ENCODE peak calls at places on chromosomes 5 and 9, in five cellular contexts. One of them, this sample, is unnamed.

GRCh38 chr5:132750471-132751230 is 3.4 kb downstream of the CCNI2 start:
- DNase-seq in activated CD8-positive, alpha-beta T cell treated with anti-CD3 and anti-CD28 coated beads for 36 hours: no peak
- DNase-seq in nephron progenitor cell: no peak
- DNase-seq in neural crest cell: no peak
- DNase-seq in heart left ventricle: no peak
- DNase-seq in this sample: no peak

GRCh38 chr5:37975531-37975930 is 135.7 kb upstream of the GDNF start:
- DNase-seq in neural crest cell: no peak
- DNase-seq in nephron progenitor cell: no peak
- DNase-seq in activated CD8-positive, alpha-beta T cell treated with anti-CD3 and anti-CD28 coated beads for 36 hours: no peak
- DNase-seq in heart left ventricle: no peak
- DNase-seq in this sample: no peak

GRCh38 chr5:16937023-16937379 is 913 bp upstream of the MYO10 start:
- DNase-seq in activated CD8-positive, alpha-beta T cell treated with anti-CD3 and anti-CD28 coated beads for 36 hours: no peak
- DNase-seq in nephron progenitor cell: no peak
- DNase-seq in neural crest cell: no peak
- DNase-seq in heart left ventricle: no peak
- DNase-seq in this sample: no peak

GRCh38 chr9:110114086-110114887 is 93.7 kb downstream of the C9orf152 start:
- DNase-seq in neural crest cell: no peak
- DNase-seq in heart left ventricle: no peak
- DNase-seq in nephron progenitor cell: no peak
- DNase-seq in activated CD8-positive, alpha-beta T cell treated with anti-CD3 and anti-CD28 coated beads for 36 hours: no peak
- DNase-seq in this sample: no peak

GRCh38 chr5:176652136-176652535 is 4.9 kb downstream of the TSPAN17 start:
- DNase-seq in activated CD8-positive, alpha-beta T cell treated with anti-CD3 and anti-CD28 coated beads for 36 hours: no peak
- DNase-seq in nephron progenitor cell: no peak
- DNase-seq in neural crest cell: no peak
- DNase-seq in heart left ventricle: no peak
- DNase-seq in this sample: no peak

GRCh38 chr9:113541019-113541900 is 77.7 kb downstream of the RGS3 start:
- DNase-seq in heart left ventricle: no peak
- DNase-seq in neural crest cell: peak
- DNase-seq in activated CD8-positive, alpha-beta T cell treated with anti-CD3 and anti-CD28 coated beads for 36 hours: no peak
- DNase-seq in nephron progenitor cell: peak
- DNase-seq in this sample: no peak

GRCh38 chr5:115551415-115551814 is 6.8 kb upstream of the FEM1C start:
- DNase-seq in neural crest cell: no peak
- DNase-seq in nephron progenitor cell: no peak
- DNase-seq in activated CD8-positive, alpha-beta T cell treated with anti-CD3 and anti-CD28 coated beads for 36 hours: no peak
- DNase-seq in heart left ventricle: no peak
- DNase-seq in this sample: no peak

GRCh38 chr9:87256973-87257372 is 240.7 kb upstream of the DAPK1 start:
- DNase-seq in heart left ventricle: no peak
- DNase-seq in neural crest cell: no peak
- DNase-seq in activated CD8-positive, alpha-beta T cell treated with anti-CD3 and anti-CD28 coated beads for 36 hours: no peak
- DNase-seq in nephron progenitor cell: no peak
- DNase-seq in this sample: no peak

GRCh38 chr9:123544007-123544827 is 188.2 kb downstream of the CRB2 start:
- DNase-seq in activated CD8-positive, alpha-beta T cell treated with anti-CD3 and anti-CD28 coated beads for 36 hours: peak
- DNase-seq in neural crest cell: peak
- DNase-seq in nephron progenitor cell: peak
- DNase-seq in heart left ventricle: no peak
- DNase-seq in this sample: no peak

GRCh38 chr5:10328323-10328722 is 20.6 kb upstream of the CMBL start:
- DNase-seq in neural crest cell: no peak
- DNase-seq in heart left ventricle: no peak
- DNase-seq in activated CD8-positive, alpha-beta T cell treated with anti-CD3 and anti-CD28 coated beads for 36 hours: no peak
- DNase-seq in nephron progenitor cell: no peak
- DNase-seq in this sample: no peak

GRCh38 chr5:40260351-40260750 is 419.4 kb upstream of the PTGER4 start:
- DNase-seq in heart left ventricle: peak
- DNase-seq in nephron progenitor cell: no peak
- DNase-seq in neural crest cell: no peak
- DNase-seq in activated CD8-positive, alpha-beta T cell treated with anti-CD3 and anti-CD28 coated beads for 36 hours: no peak
- DNase-seq in this sample: no peak

GRCh38 chr5:151492729-151493128 is 45.3 kb downstream of the SLC36A1 start:
- DNase-seq in heart left ventricle: no peak
- DNase-seq in nephron progenitor cell: no peak
- DNase-seq in activated CD8-positive, alpha-beta T cell treated with anti-CD3 and anti-CD28 coated beads for 36 hours: no peak
- DNase-seq in neural crest cell: no peak
- DNase-seq in this sample: no peak
- TF ChIP-seq CTCF in heart left ventricle: no peak
- TF ChIP-seq CTCF in nephron progenitor cell: no peak
- TF ChIP-seq CTCF in activated CD8-positive, alpha-beta T cell treated with anti-CD3 and anti-CD28 coated beads for 36 hours: no peak
- TF ChIP-seq CTCF in neural crest cell: no peak
- TF ChIP-seq CTCF in this sample: no peak

DNA sequence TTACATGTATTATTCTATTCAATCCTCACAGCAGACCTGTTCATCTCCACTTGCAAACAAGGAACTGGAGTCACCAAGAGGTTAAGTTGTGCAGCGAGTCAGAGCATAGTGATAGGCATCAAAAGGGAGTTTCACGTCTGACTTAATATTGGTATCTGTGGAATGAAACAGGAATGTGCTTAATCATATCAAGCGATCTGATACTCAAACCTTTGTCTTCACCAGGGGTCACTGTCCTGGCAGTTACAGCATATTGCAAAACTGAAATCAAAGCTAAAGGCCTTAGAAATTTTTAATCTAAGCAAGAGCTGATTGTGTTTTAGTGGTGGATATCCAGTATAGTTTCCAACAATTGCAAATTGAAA is 271.6 kb downstream of the PLK2 start:
- DNase-seq in neural crest cell: no peak
- DNase-seq in heart left ventricle: no peak
- DNase-seq in nephron progenitor cell: no peak
- DNase-seq in activated CD8-positive, alpha-beta T cell treated with anti-CD3 and anti-CD28 coated beads for 36 hours: no peak
- DNase-seq in this sample: no peak
- TF ChIP-seq CTCF in neural crest cell: no peak
- TF ChIP-seq CTCF in heart left ventricle: peak
- TF ChIP-seq CTCF in nephron progenitor cell: no peak
- TF ChIP-seq CTCF in activated CD8-positive, alpha-beta T cell treated with anti-CD3 and anti-CD28 coated beads for 36 hours: no peak
- TF ChIP-seq CTCF in this sample: no peak

DNA sequence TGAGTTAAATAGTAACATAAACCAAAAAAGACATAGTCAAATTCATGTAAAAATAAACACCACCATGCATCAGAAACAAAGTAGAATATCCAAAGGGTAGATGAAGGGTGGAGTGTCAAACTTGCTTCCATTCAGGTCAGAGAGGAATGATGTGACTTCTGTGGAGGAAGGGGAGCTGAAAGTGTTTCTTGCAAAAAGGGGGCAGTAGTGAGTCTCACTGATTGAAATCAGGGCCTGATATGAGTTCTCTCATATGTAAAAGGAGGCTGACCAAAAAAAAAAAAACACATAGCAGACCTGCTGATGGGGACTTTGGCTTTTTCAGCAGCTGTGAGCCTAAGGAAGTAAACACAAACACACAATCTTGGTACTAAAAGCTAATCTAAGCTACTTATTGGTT is 38.8 kb upstream of the RGMB start:
- DNase-seq in heart left ventricle: no peak
- DNase-seq in neural crest cell: no peak
- DNase-seq in activated CD8-positive, alpha-beta T cell treated with anti-CD3 and anti-CD28 coated beads for 36 hours: no peak
- DNase-seq in nephron progenitor cell: no peak
- DNase-seq in this sample: no peak
- TF ChIP-seq CTCF in heart left ventricle: no peak
- TF ChIP-seq CTCF in neural crest cell: no peak
- TF ChIP-seq CTCF in activated CD8-positive, alpha-beta T cell treated with anti-CD3 and anti-CD28 coated beads for 36 hours: no peak
- TF ChIP-seq CTCF in nephron progenitor cell: no peak
- TF ChIP-seq CTCF in this sample: no peak

DNA sequence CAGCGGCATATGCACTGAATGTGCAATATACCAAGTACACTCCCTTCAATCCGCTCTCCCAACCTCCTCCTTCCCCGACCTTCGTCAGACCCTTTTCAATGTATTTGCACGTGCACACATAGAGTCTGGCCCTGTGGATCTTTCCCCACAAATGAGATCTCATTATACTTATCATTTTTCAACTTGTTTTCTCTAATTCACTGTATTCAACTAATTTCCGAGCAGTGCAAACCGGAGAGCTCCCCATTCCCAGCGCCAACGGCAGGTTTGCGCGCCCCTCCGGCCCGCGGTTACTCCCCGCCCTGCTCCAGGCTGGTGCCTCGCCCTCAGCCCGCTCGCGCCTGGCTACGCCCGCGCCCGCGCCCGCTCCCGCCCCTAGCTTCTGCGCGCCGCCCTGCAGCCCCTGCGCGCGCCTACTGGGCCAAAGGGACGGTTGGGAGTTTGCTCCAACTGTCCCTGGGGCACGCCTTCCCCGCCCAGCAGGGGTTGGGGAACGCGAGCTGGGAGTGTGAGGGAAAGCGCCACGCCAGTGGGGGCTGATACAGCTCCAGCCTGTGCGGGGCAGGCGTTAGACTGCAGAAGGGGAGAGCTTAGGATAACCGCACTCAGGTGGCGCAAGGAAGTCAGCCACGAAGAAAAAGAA is 3.3 kb upstream of the CDC20B start:
- DNase-seq in activated CD8-positive, alpha-beta T cell treated with anti-CD3 and anti-CD28 coated beads for 36 hours: peak
- DNase-seq in neural crest cell: peak
- DNase-seq in heart left ventricle: peak
- DNase-seq in nephron progenitor cell: peak
- DNase-seq in this sample: peak
- TF ChIP-seq CTCF in activated CD8-positive, alpha-beta T cell treated with anti-CD3 and anti-CD28 coated beads for 36 hours: no peak
- TF ChIP-seq CTCF in neural crest cell: peak
- TF ChIP-seq CTCF in heart left ventricle: peak
- TF ChIP-seq CTCF in nephron progenitor cell: peak
- TF ChIP-seq CTCF in this sample: no peak

GRCh38 chr5:78320461-78320860 is 26.0 kb upstream of the AP3B1 start:
- DNase-seq in heart left ventricle: no peak
- DNase-seq in nephron progenitor cell: no peak
- DNase-seq in neural crest cell: no peak
- DNase-seq in activated CD8-positive, alpha-beta T cell treated with anti-CD3 and anti-CD28 coated beads for 36 hours: no peak
- DNase-seq in this sample: no peak
- TF ChIP-seq CTCF in heart left ventricle: peak
- TF ChIP-seq CTCF in nephron progenitor cell: peak
- TF ChIP-seq CTCF in neural crest cell: peak
- TF ChIP-seq CTCF in activated CD8-positive, alpha-beta T cell treated with anti-CD3 and anti-CD28 coated beads for 36 hours: peak
- TF ChIP-seq CTCF in this sample: peak

DNA sequence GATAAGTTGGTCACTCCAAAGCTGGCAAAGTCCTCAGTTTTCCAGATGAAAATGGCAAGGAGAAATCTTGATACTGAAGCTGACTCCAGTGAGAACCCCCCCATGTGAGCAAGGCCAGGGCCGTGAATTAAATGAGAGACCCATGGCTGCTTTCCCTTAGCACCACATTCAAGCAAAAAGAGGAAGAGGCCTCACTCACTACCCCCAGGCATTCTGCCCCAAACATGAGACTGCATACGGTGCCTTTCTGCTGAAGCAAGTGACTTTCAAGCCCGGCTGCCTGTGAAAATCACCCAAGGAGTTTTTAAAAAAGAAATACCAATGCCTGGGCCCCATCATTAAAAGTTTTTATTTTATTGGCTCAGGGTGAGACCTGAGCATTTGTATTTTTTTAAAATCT is 66.9 kb downstream of the TMEM252 start:
- DNase-seq in activated CD8-positive, alpha-beta T cell treated with anti-CD3 and anti-CD28 coated beads for 36 hours: no peak
- DNase-seq in nephron progenitor cell: no peak
- DNase-seq in neural crest cell: no peak
- DNase-seq in heart left ventricle: no peak
- DNase-seq in this sample: no peak
- TF ChIP-seq CTCF in activated CD8-positive, alpha-beta T cell treated with anti-CD3 and anti-CD28 coated beads for 36 hours: no peak
- TF ChIP-seq CTCF in nephron progenitor cell: no peak
- TF ChIP-seq CTCF in neural crest cell: no peak
- TF ChIP-seq CTCF in heart left ventricle: no peak
- TF ChIP-seq CTCF in this sample: no peak

This sample was measured in natural killer cell.